ENCODE peak calls at places on chromosomes 2 and 18, in nine cellular contexts. B, G, H, Z, Q, L, X, D and K are unnamed samples. For H3K27me3, the result is how much of the 10 kb centered on the place peaks cover.

GRCh38 chr2:61670591-61671503 is 132.7 kb upstream of the XPO1 start:
- DNase-seq in D (peak), L (peak), B (peak), H (no peak), G (no peak), X (peak), Z (no peak), Q (peak), K (no peak)

GRCh38 chr2:127626917-127627739 is 18.8 kb upstream of the GPR17 start:
- DNase-seq in Q (peak), B (no peak), Z (no peak), G (no peak), H (no peak), L (no peak), D (no peak), X (no peak), K (no peak)

GRCh38 chr2:94874277-94874997 is 3.2 kb downstream of the TEKT4 start:
- DNase-seq in B (peak), X (no peak), Z (peak), H (peak), L (peak), Q (no peak), G (no peak), D (peak), K (no peak)

GRCh38 chr2:225310745-225311144 is 88.8 kb upstream of the NYAP2 start:
- DNase-seq in Z (no peak), Q (no peak), X (no peak), H (no peak), D (no peak), L (no peak), G (no peak), B (no peak), K (no peak)

GRCh38 chr18:56146565-56146964 is 491.8 kb downstream of the TXNL1 start:
- DNase-seq in G (no peak), D (no peak), B (no peak), Z (no peak), X (peak), L (no peak), Q (no peak), H (no peak), K (no peak)

GRCh38 chr2:235191933-235192332 is 240.1 kb downstream of the SH3BP4 start:
- DNase-seq in Q (no peak), G (no peak), X (no peak), H (no peak), D (no peak), Z (no peak), B (no peak), L (no peak), K (no peak)

GRCh38 chr2:161032635-161033034 is 127.6 kb upstream of the TANK start:
- DNase-seq in D (no peak), Q (no peak), H (no peak), Z (no peak), B (no peak), G (no peak), X (no peak), L (no peak), K (no peak)

GRCh38 chr2:11320698-11321492 is 23.5 kb downstream of the ROCK2 start:
- DNase-seq in L (no peak), H (no peak), X (no peak), Q (no peak), G (no peak), Z (no peak), B (peak), D (no peak), K (no peak)

GRCh38 chr18:42051411-42051810 is 96.4 kb downstream of the PIK3C3 start:
- DNase-seq in L (no peak), Q (no peak), B (no peak), G (no peak), D (no peak), Z (no peak), X (peak), H (no peak), K (no peak)

GRCh38 chr2:174683392-174683759 is 80.9 kb downstream of the CHRNA1 start:
- DNase-seq in D (peak), Z (no peak), X (peak), Q (no peak), H (peak), L (peak), B (peak), G (no peak), K (no peak)

GRCh38 chr2:26948800-26949199 is 21.6 kb upstream of the MAPRE3 start:
- DNase-seq in X (no peak), D (no peak), Q (no peak), H (no peak), L (no peak), G (no peak), B (no peak), Z (no peak), K (no peak)

GRCh38 chr2:216474925-216475670 is 23.5 kb upstream of the RPL37A start:
- DNase-seq in H (no peak), G (no peak), B (no peak), Z (no peak), D (no peak), L (no peak), X (no peak), Q (no peak), K (no peak)

GRCh38 chr2:156323754-156324153 is 8.8 kb downstream of the NR4A2 start:
- DNase-seq in L (no peak), B (no peak), H (no peak), G (no peak), X (no peak), Q (no peak), D (no peak), Z (no peak), K (no peak)

GRCh38 chr2:127067620-127068350 is 39.2 kb downstream of the BIN1 start:
- DNase-seq in H (peak), G (peak), Z (peak), Q (no peak), D (peak), L (peak), X (peak), B (peak), K (no peak)

GRCh38 chr2:65786001-65786400 is 353.6 kb upstream of the SPRED2 start:
- DNase-seq in H (no peak), Z (no peak), X (no peak), G (no peak), Q (no peak), D (no peak), B (no peak), L (no peak), K (no peak)

GRCh38 chr2:65781756-65782155 is 349.4 kb upstream of the SPRED2 start:
- DNase-seq in G (no peak), L (no peak), B (no peak), Q (no peak), H (no peak), Z (no peak), X (peak), D (no peak), K (no peak)

GRCh38 chr2:65779021-65779420 is 346.6 kb upstream of the SPRED2 start:
- DNase-seq in L (no peak), D (no peak), X (no peak), Q (no peak), G (no peak), Z (no peak), B (no peak), H (no peak), K (no peak)

GRCh38 chr2:65782996-65783650 is 350.7 kb upstream of the SPRED2 start:
- DNase-seq in Z (no peak), X (peak), G (no peak), D (no peak), H (no peak), B (no peak), L (no peak), Q (no peak), K (no peak)

DNA sequence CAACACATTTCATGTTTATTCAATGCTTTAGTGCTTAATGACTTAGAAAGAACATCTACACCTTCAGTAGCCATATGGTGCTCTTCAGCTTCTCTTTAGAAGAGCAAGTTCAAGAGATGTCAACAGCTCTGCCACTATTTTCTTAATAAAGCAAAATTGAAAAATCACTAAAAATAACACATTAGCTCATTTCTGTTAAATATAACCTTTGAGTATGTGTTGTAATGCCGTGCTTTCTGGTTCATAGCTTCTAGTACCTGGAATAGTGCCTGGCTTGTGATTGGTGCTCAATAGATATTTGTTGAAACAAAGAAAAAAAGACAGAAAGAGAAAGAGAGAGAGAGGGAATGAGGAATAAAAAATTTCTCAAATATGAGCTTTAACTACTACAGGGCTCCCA is 349.8 kb upstream of the SPRED2 start:
- DNase-seq in H (no peak), Q (no peak), D (no peak), B (no peak), G (no peak), X (no peak), L (no peak), Z (no peak), K (no peak)
- H3K27me3 ChIP-seq in H (under half), Q (under half), D (under half), B (under half), G (under half), X (under half), L (under half), Z (under half), K (under half)

DNA sequence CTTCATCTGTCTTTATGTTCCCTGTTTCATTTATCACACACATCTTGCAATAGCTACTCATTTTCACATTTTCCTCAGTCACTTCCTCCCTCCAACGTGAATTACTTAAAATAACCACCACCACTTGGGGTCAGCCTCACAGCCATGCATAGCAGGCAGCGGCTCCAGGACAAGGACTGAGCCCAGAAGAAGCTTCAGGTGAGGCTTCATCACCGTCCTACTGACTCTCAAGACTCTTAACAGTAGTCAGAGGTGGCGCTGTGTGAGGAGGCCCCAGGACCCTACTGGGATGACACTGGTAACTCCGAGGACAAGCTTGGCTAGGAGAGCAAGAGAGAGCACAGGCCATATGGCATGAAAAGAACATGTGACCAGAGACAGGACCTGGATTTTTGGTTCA is 15.5 kb upstream of the ST8SIA5 start:
- DNase-seq in L (no peak), X (no peak), B (no peak), Z (no peak), H (no peak), G (no peak), Q (no peak), D (no peak), K (no peak)
- TF ChIP-seq CTCF in L (no peak), X (no peak), B (peak), Z (no peak), H (no peak), G (no peak), Q (no peak), D (no peak), K (no peak)

DNA sequence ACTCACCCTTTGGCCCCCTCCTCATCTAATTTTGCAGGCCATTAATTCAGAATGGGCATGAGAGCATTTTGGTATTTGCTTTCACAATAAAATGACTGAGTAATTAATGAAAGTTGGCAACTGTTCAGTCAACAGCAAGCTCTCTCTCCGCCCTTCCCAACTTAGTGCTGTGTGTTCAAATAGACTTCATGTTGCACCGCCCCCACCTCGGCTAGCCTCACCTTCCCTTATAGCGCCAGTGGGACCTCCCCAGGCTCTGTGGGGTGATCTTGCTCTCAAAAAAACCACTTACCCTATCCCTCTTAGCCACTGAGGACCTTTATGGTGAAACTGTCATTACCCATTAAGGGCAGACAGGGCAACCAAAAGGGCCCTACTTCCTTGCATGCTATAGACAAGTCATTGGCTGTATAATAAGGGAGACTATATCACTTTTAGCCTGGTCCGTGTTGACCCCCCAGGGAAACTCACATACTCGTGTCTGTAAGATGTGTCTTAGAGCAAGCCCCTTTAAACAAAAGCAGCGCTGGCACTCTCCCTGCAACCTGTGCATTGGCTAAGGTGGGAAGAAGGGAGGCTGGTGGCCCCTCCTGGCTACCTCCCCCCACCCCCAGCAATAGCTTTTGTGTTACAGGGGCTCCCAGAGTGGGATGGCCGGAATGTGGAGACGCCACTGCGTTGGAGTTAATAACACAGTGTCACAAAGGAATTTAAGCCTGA is 15.2 kb downstream of the EN1 start:
- DNase-seq in D (no peak), Q (no peak), L (no peak), Z (no peak), X (no peak), H (no peak), B (no peak), G (no peak), K (no peak)
- H3K27me3 ChIP-seq in D (half or more), Q (under half), L (half or more), Z (under half), X (half or more), H (under half), B (half or more), G (under half), K (half or more)

GRCh38 chr2:197075754-197076337 is 149.3 kb upstream of the PGAP1 start:
- DNase-seq in H (no peak), D (no peak), G (no peak), Z (no peak), Q (no peak), L (no peak), B (peak), X (no peak), K (no peak)
- TF ChIP-seq CTCF in H (peak), D (peak), G (no peak), Z (no peak), Q (peak), L (peak), B (peak), X (peak), K (peak)

GRCh38 chr18:36296591-36297418 is 708 bp upstream of the FHOD3 start:
- DNase-seq in Z (peak), X (peak), H (peak), D (peak), B (peak), Q (peak), L (peak), G (peak), K (peak)
- H3K27me3 ChIP-seq in Z (under half), X (under half), H (under half), D (half or more), B (half or more), Q (under half), L (under half), G (under half), K (under half)

DNA sequence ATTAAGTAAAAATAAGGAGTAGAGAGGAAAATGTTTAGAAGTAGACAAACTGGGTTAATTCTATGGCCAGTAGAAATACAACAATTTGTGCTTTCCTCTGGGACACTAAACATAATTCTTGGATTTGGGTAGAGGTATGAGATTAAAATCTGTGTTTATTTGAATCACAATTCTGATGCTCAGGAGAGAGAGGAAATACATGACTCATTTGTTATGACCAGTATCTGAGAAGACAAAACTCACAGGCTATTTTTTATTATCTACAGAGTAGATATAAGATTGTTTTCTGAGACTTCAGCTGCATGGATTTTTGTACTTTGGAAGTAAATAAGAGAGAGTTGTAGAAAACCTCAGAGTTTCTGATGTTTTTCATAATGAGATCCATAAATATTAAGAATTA is 315.7 kb upstream of the CWC22 start:
- DNase-seq in G (no peak), Z (no peak), D (peak), X (peak), L (no peak), H (no peak), Q (no peak), B (no peak), K (no peak)
- TF ChIP-seq CTCF in G (no peak), Z (no peak), D (no peak), X (no peak), L (no peak), H (no peak), Q (no peak), B (no peak), K (no peak)

GRCh38 chr2:70964133-70964532 is 14.3 kb upstream of the ANKRD53 start:
- DNase-seq in H (no peak), L (no peak), Z (no peak), D (no peak), X (no peak), G (no peak), B (no peak), Q (no peak), K (no peak)

GRCh38 chr2:70964596-70965386 is 13.6 kb upstream of the ANKRD53 start:
- DNase-seq in L (peak), Z (peak), X (peak), D (peak), G (peak), H (no peak), B (peak), Q (peak), K (no peak)

GRCh38 chr2:70961648-70961994 is 16.8 kb upstream of the ANKRD53 start:
- DNase-seq in Q (no peak), X (no peak), D (no peak), L (no peak), B (no peak), G (no peak), H (no peak), Z (no peak), K (no peak)

GRCh38 chr2:70962211-70962884 is 16.1 kb upstream of the ANKRD53 start:
- DNase-seq in L (no peak), X (no peak), Q (no peak), G (no peak), D (no peak), Z (peak), H (no peak), B (no peak), K (no peak)

GRCh38 chr2:70962885-70963878 is 15.2 kb upstream of the ANKRD53 start:
- DNase-seq in L (no peak), Q (no peak), B (no peak), G (no peak), D (no peak), Z (peak), H (no peak), X (no peak), K (no peak)
- H3K27me3 ChIP-seq in L (half or more), Q (under half), B (half or more), G (under half), D (under half), Z (under half), H (under half), X (under half), K (under half)

DNA sequence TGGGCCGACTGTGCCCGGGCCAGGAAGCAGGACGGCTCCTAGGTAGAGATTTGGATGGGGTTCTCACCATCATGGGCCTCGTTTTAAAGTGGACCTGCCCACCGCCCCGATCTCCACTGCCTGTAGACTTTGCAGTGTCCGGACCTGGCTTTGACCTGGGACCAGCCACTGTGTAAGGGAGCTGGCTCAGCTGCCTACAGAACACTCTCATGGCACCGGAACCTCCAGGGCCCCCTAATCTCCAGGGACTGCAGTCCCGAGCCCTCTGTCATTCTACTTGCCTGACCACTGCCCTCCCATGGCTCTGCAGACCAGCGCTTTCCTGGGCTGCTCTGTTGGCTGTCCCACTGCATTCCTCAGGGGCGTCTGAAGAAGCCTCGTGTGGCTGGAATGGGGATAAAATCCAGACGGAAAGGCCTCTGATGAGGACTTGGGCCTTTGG is 120.8 kb downstream of the GLI2 start:
- DNase-seq in B (peak), G (no peak), Q (no peak), D (no peak), H (peak), X (no peak), Z (no peak), L (peak), K (no peak)
- TF ChIP-seq CTCF in B (peak), G (peak), Q (no peak), D (no peak), H (peak), X (peak), Z (no peak), L (peak), K (no peak)

GRCh38 chr2:1663621-1664020 is 80.7 kb downstream of the PXDN start:
- DNase-seq in H (no peak), L (no peak), Z (no peak), G (no peak), Q (no peak), B (no peak), D (no peak), X (no peak), K (no peak)
- H3K27me3 ChIP-seq in H (under half), L (under half), Z (under half), G (under half), Q (under half), B (under half), D (under half), X (under half), K (under half)

GRCh38 chr2:168246483-168247340 is 683 bp downstream of the STK39 start:
- DNase-seq in Z (peak), H (peak), B (peak), L (peak), X (peak), G (peak), D (peak), Q (peak), K (no peak)
- TF ChIP-seq CTCF in Z (no peak), H (no peak), B (peak), L (peak), X (peak), G (no peak), D (peak), Q (peak), K (peak)